ENCODE peak calls at places on chromosomes 7 and 10, in six cellular contexts. One of them, this sample, is unnamed.

GRCh38 chr7:46123-46829 is 146.1 kb upstream of the FAM20C start:
- DNase-seq in esophagus squamous epithelium: no peak
- DNase-seq in right atrium auricular region: peak; percentile 36
- DNase-seq in kidney: peak; percentile 44
- DNase-seq in H1: no peak
- DNase-seq in keratinocyte: no peak
- DNase-seq in this sample: no peak

GRCh38 chr10:4343091-4343490 is 482.9 kb upstream of the AKR1E2 start:
- DNase-seq in kidney: no peak
- DNase-seq in H1: no peak
- DNase-seq in keratinocyte: no peak
- DNase-seq in right atrium auricular region: no peak
- DNase-seq in esophagus squamous epithelium: no peak
- DNase-seq in this sample: no peak

GRCh38 chr7:43834463-43835251 is 34.7 kb downstream of the MRPS24 start:
- DNase-seq in esophagus squamous epithelium: no peak
- DNase-seq in H1: no peak
- DNase-seq in keratinocyte: no peak
- DNase-seq in right atrium auricular region: no peak
- DNase-seq in kidney: no peak
- DNase-seq in this sample: no peak

GRCh38 chr10:21194510-21194993 is 297.4 kb upstream of the NEBL start:
- DNase-seq in H1: no peak
- DNase-seq in keratinocyte: no peak
- DNase-seq in esophagus squamous epithelium: no peak
- DNase-seq in kidney: no peak
- DNase-seq in right atrium auricular region: no peak
- DNase-seq in this sample: no peak

GRCh38 chr10:33215154-33215553 is 119.3 kb downstream of the NRP1 start:
- DNase-seq in keratinocyte: no peak
- DNase-seq in right atrium auricular region: no peak
- DNase-seq in esophagus squamous epithelium: no peak
- DNase-seq in kidney: no peak
- DNase-seq in H1: no peak
- DNase-seq in this sample: no peak

GRCh38 chr7:106744507-106745180 is 83.7 kb upstream of the CCDC71L start:
- DNase-seq in kidney: no peak
- DNase-seq in right atrium auricular region: no peak
- DNase-seq in esophagus squamous epithelium: no peak
- DNase-seq in H1: no peak
- DNase-seq in keratinocyte: no peak
- DNase-seq in this sample: peak; percentile 69

GRCh38 chr10:106498675-106499074 is 665.8 kb downstream of the SORCS1 start:
- DNase-seq in kidney: no peak
- DNase-seq in keratinocyte: no peak
- DNase-seq in right atrium auricular region: no peak
- DNase-seq in H1: no peak
- DNase-seq in esophagus squamous epithelium: no peak
- DNase-seq in this sample: no peak

GRCh38 chr7:137454169-137455166 is 110.9 kb upstream of the PTN start:
- DNase-seq in keratinocyte: no peak
- DNase-seq in esophagus squamous epithelium: no peak
- DNase-seq in right atrium auricular region: peak; percentile 78
- DNase-seq in H1: no peak
- DNase-seq in kidney: no peak
- DNase-seq in this sample: peak; percentile 66

GRCh38 chr7:158885624-158886023 is 29.3 kb downstream of the DYNC2I1 start:
- DNase-seq in keratinocyte: no peak
- DNase-seq in H1: no peak
- DNase-seq in esophagus squamous epithelium: no peak
- DNase-seq in kidney: no peak
- DNase-seq in right atrium auricular region: no peak
- DNase-seq in this sample: no peak

GRCh38 chr7:143043391-143043790 is 8.8 kb upstream of the OR6V1 start:
- DNase-seq in right atrium auricular region: no peak
- DNase-seq in kidney: no peak
- DNase-seq in esophagus squamous epithelium: no peak
- DNase-seq in keratinocyte: no peak
- DNase-seq in H1: no peak
- DNase-seq in this sample: no peak

GRCh38 chr7:103762907-103763306 is 226.6 kb downstream of the RELN start:
- DNase-seq in esophagus squamous epithelium: no peak
- DNase-seq in keratinocyte: no peak
- DNase-seq in right atrium auricular region: no peak
- DNase-seq in kidney: no peak
- DNase-seq in H1: no peak
- DNase-seq in this sample: no peak

GRCh38 chr7:113374924-113375323 is 256.6 kb upstream of the SMIM30 start:
- DNase-seq in kidney: no peak
- DNase-seq in H1: no peak
- DNase-seq in keratinocyte: no peak
- DNase-seq in esophagus squamous epithelium: no peak
- DNase-seq in right atrium auricular region: no peak
- DNase-seq in this sample: no peak

GRCh38 chr10:23146069-23146657 is 45.9 kb upstream of the PTF1A start:
- DNase-seq in right atrium auricular region: no peak
- DNase-seq in esophagus squamous epithelium: no peak
- DNase-seq in H1: no peak
- DNase-seq in kidney: no peak
- DNase-seq in keratinocyte: no peak
- DNase-seq in this sample: no peak

GRCh38 chr7:12581897-12582296 is 11.4 kb downstream of the SCIN start:
- DNase-seq in esophagus squamous epithelium: no peak
- DNase-seq in right atrium auricular region: no peak
- DNase-seq in kidney: no peak
- DNase-seq in keratinocyte: no peak
- DNase-seq in H1: no peak
- DNase-seq in this sample: no peak

GRCh38 chr7:17207220-17207619 is 91.2 kb upstream of the AHR start:
- DNase-seq in H1: no peak
- DNase-seq in kidney: no peak
- DNase-seq in keratinocyte: no peak
- DNase-seq in right atrium auricular region: no peak
- DNase-seq in esophagus squamous epithelium: no peak
- DNase-seq in this sample: no peak

GRCh38 chr7:71846160-71846559 is 566.0 kb downstream of the CALN1 start:
- DNase-seq in esophagus squamous epithelium: no peak
- DNase-seq in right atrium auricular region: no peak
- DNase-seq in H1: no peak
- DNase-seq in keratinocyte: no peak
- DNase-seq in kidney: no peak
- DNase-seq in this sample: peak; percentile 83

GRCh38 chr10:46787321-46787615 is 124.0 kb upstream of the PTPN20 start:
- DNase-seq in right atrium auricular region: no peak
- DNase-seq in H1: no peak
- DNase-seq in esophagus squamous epithelium: no peak
- DNase-seq in kidney: peak; percentile 34
- DNase-seq in keratinocyte: no peak
- DNase-seq in this sample: no peak

GRCh38 chr7:75732016-75732521 is 6.7 kb downstream of the HIP1 start:
- DNase-seq in kidney: peak; percentile 11
- DNase-seq in right atrium auricular region: no peak
- DNase-seq in H1: no peak
- DNase-seq in esophagus squamous epithelium: no peak
- DNase-seq in keratinocyte: no peak
- DNase-seq in this sample: no peak

GRCh38 chr7:31478018-31478417 is 35.9 kb upstream of the ITPRID1 start:
- DNase-seq in H1: no peak
- DNase-seq in right atrium auricular region: no peak
- DNase-seq in keratinocyte: no peak
- DNase-seq in esophagus squamous epithelium: no peak
- DNase-seq in kidney: no peak
- DNase-seq in this sample: peak; percentile 52

GRCh38 chr10:16184911-16185310 is 251.9 kb upstream of the PTER start:
- DNase-seq in keratinocyte: no peak
- DNase-seq in kidney: no peak
- DNase-seq in right atrium auricular region: no peak
- DNase-seq in esophagus squamous epithelium: no peak
- DNase-seq in H1: no peak
- DNase-seq in this sample: no peak

GRCh38 chr10:29533696-29534285 is 101.0 kb downstream of the SVIL start:
- DNase-seq in H1: no peak
- DNase-seq in kidney: no peak
- DNase-seq in right atrium auricular region: no peak
- DNase-seq in keratinocyte: no peak
- DNase-seq in esophagus squamous epithelium: no peak
- DNase-seq in this sample: no peak

GRCh38 chr10:29534590-29534989 is 100.2 kb downstream of the SVIL start:
- DNase-seq in esophagus squamous epithelium: no peak
- DNase-seq in H1: no peak
- DNase-seq in keratinocyte: no peak
- DNase-seq in kidney: no peak
- DNase-seq in right atrium auricular region: no peak
- DNase-seq in this sample: no peak

GRCh38 chr10:29533046-29533445 is 101.7 kb downstream of the SVIL start:
- DNase-seq in esophagus squamous epithelium: no peak
- DNase-seq in keratinocyte: no peak
- DNase-seq in H1: no peak
- DNase-seq in kidney: no peak
- DNase-seq in right atrium auricular region: no peak
- DNase-seq in this sample: no peak

GRCh38 chr10:29535778-29536459 is 98.9 kb downstream of the SVIL start:
- DNase-seq in esophagus squamous epithelium: no peak
- DNase-seq in right atrium auricular region: no peak
- DNase-seq in keratinocyte: no peak
- DNase-seq in kidney: no peak
- DNase-seq in H1: no peak
- DNase-seq in this sample: no peak

DNA sequence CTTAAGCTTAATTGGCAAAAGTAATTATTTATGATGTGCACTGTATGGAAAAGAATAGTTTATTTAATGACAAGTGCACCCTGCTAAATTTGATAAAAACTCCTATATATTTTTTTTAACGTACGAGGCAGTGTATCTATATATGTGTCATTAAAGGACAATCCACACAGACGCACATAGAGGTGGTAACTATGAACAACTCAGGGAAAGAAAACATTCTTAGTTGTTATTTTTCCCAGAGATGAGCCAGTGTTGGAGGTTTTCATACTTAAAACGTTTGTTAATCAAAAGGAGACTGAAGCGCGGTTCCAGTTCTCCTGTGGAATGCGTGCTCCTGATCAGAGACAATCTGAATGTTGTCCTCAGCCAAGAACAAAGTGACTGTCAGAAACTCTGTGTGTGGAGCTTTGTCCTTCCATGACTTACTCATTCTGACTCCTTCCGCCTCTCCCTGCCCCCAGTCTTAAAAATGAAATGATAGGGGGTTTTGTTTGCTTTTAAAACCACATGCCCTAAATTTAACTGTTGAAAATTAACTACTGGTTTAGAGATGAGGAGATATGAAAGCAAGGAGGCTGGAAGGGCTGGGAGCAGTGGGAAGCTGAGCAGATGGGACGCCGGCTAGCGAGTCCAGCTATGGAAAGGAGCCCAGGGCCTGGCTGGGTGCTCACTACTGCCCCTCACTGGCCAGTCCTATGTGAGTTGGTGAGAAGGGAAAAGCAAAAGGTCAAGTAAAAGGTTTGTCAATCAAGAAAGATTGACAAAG is 99.6 kb downstream of the SVIL start:
- DNase-seq in esophagus squamous epithelium: no peak
- DNase-seq in H1: no peak
- DNase-seq in keratinocyte: no peak
- DNase-seq in right atrium auricular region: peak; percentile 73
- DNase-seq in kidney: peak; percentile 91
- DNase-seq in this sample: peak; percentile 77
- H3K4me3 ChIP-seq in esophagus squamous epithelium: no peak overlapping the region
- H3K4me3 ChIP-seq in H1: no peak overlapping the region
- H3K4me3 ChIP-seq in keratinocyte: no peak overlapping the region
- H3K4me3 ChIP-seq in right atrium auricular region: peak overlapping the region; percentile 18
- H3K4me3 ChIP-seq in kidney: peak overlapping the region; percentile 26
- H3K4me3 ChIP-seq in this sample: no peak overlapping the region

GRCh38 chr10:27360581-27361172 is 120.1 kb upstream of the ACBD5 start:
- DNase-seq in H1: peak; percentile 31
- DNase-seq in kidney: no peak
- DNase-seq in keratinocyte: peak; percentile 64
- DNase-seq in right atrium auricular region: peak; percentile 87
- DNase-seq in esophagus squamous epithelium: no peak
- DNase-seq in this sample: peak; percentile 79
- H3K27ac ChIP-seq in H1: no peak overlapping the region
- H3K27ac ChIP-seq in kidney: no peak overlapping the region
- H3K27ac ChIP-seq in keratinocyte: no peak overlapping the region
- H3K27ac ChIP-seq in right atrium auricular region: no peak overlapping the region
- H3K27ac ChIP-seq in esophagus squamous epithelium: no peak overlapping the region
- H3K27ac ChIP-seq in this sample: no peak overlapping the region

DNA sequence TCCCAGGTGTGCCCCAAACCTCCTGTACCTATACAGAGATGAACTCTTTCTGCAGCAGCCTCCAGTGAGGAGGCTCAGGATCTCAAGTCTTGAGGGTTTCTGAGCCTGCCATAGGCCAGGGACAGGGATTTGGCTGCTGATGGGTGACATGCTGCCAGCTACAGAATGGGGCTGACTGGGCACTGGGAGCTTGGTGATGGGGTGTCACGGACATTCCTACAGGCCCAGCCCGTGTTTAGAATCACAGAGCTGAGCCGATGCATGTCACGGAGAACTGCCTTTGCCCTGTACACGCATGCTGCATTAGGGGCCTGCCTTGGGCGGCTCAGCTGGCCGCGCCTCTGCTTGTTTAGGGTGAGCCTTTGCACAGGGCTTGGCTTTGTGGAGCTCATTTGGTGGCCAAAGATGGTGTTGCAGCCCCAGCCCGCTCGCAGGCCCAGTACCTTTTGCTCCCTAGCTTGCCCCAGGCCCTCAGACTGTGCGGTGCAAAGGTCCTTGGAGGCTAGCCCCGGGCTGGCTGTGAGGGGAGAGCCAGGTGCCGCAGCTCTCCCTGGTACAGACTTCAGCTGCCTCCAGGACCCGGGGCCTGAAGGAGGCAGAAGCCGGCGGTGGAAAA is 108.4 kb upstream of the BTBD16 start:
- DNase-seq in keratinocyte: no peak
- DNase-seq in H1: no peak
- DNase-seq in esophagus squamous epithelium: no peak
- DNase-seq in kidney: peak; percentile 68
- DNase-seq in right atrium auricular region: no peak
- DNase-seq in this sample: peak; percentile 74
- H3K4me3 ChIP-seq in keratinocyte: no peak overlapping the region
- H3K4me3 ChIP-seq in H1: peak overlapping the region; percentile 84
- H3K4me3 ChIP-seq in esophagus squamous epithelium: peak overlapping the region; percentile 15
- H3K4me3 ChIP-seq in kidney: no peak overlapping the region
- H3K4me3 ChIP-seq in right atrium auricular region: peak overlapping the region; percentile 42
- H3K4me3 ChIP-seq in this sample: peak overlapping the region; percentile 96

GRCh38 chr7:104794589-104794988 is 219.4 kb upstream of the KMT2E start:
- DNase-seq in kidney: no peak
- DNase-seq in right atrium auricular region: no peak
- DNase-seq in esophagus squamous epithelium: no peak
- DNase-seq in H1: no peak
- DNase-seq in keratinocyte: no peak
- DNase-seq in this sample: no peak

GRCh38 chr7:104791065-104791464 is 222.9 kb upstream of the KMT2E start:
- DNase-seq in right atrium auricular region: no peak
- DNase-seq in kidney: no peak
- DNase-seq in H1: no peak
- DNase-seq in esophagus squamous epithelium: no peak
- DNase-seq in keratinocyte: no peak
- DNase-seq in this sample: no peak

GRCh38 chr7:104794154-104794553 is 219.9 kb upstream of the KMT2E start:
- DNase-seq in keratinocyte: no peak
- DNase-seq in kidney: no peak
- DNase-seq in right atrium auricular region: no peak
- DNase-seq in H1: no peak
- DNase-seq in esophagus squamous epithelium: no peak
- DNase-seq in this sample: no peak

GRCh38 chr7:104795086-104795485 is 218.9 kb upstream of the KMT2E start:
- DNase-seq in H1: no peak
- DNase-seq in esophagus squamous epithelium: no peak
- DNase-seq in kidney: no peak
- DNase-seq in keratinocyte: no peak
- DNase-seq in right atrium auricular region: no peak
- DNase-seq in this sample: no peak

GRCh38 chr7:104793066-104793465 is 220.9 kb upstream of the KMT2E start:
- DNase-seq in right atrium auricular region: no peak
- DNase-seq in kidney: no peak
- DNase-seq in esophagus squamous epithelium: no peak
- DNase-seq in H1: no peak
- DNase-seq in keratinocyte: no peak
- DNase-seq in this sample: no peak
- H3K27ac ChIP-seq in right atrium auricular region: no peak overlapping the region
- H3K27ac ChIP-seq in kidney: no peak overlapping the region
- H3K27ac ChIP-seq in esophagus squamous epithelium: no peak overlapping the region
- H3K27ac ChIP-seq in H1: no peak overlapping the region
- H3K27ac ChIP-seq in keratinocyte: no peak overlapping the region
- H3K27ac ChIP-seq in this sample: no peak overlapping the region

This sample was measured in GM23338.